ENCODE peak calls at places on chromosomes 3 and 15, in seven cellular contexts. F is fibroblast of the conjunctiva, G is posterior cingulate gyrus, H is RPMI8226, T is mesendoderm, K is progenitor cell of endocrine pancreas, Y is GOT3. Z is an unnamed sample.

GRCh38 chr3:96175500-96175899 is 638.9 kb upstream of the EPHA6 start:
- DNase-seq in F (no peak), G (no peak), H (no peak), T (no peak), K (no peak), Y (no peak), Z (no peak)

GRCh38 chr15:60397772-60398445 is at the start of gene ANXA2:
- DNase-seq in F (peak), G (no peak), H (peak), T (peak), K (peak), Y (peak), Z (peak)

GRCh38 chr3:12758025-12758830 is 831 bp downstream of the TMEM40 start:
- DNase-seq in F (peak), G (peak), H (no peak), T (no peak), K (no peak), Y (no peak), Z (no peak)

GRCh38 chr3:4887177-4887576 is 92.1 kb upstream of the BHLHE40 start:
- DNase-seq in F (no peak), G (no peak), H (no peak), T (no peak), K (no peak), Y (no peak), Z (no peak)

GRCh38 chr15:28931828-28932227 is 46.1 kb downstream of the APBA2 start:
- DNase-seq in F (no peak), G (peak), H (no peak), T (no peak), K (no peak), Y (no peak), Z (no peak)

GRCh38 chr15:92879949-92880725 is 20.0 kb upstream of the CHD2 start:
- DNase-seq in F (no peak), G (no peak), H (no peak), T (no peak), K (no peak), Y (no peak), Z (no peak)

GRCh38 chr15:41923424-41923999 is 29.7 kb upstream of the SPTBN5 start:
- DNase-seq in F (no peak), G (no peak), H (no peak), T (no peak), K (no peak), Y (no peak), Z (no peak)

GRCh38 chr15:80251505-80252280 is at the start of gene CTXND1:
- DNase-seq in F (no peak), G (peak), H (no peak), T (no peak), K (peak), Y (no peak), Z (peak)

GRCh38 chr3:71537211-71537611 is 46.3 kb downstream of the FOXP1 start:
- DNase-seq in F (peak), G (no peak), H (no peak), T (no peak), K (no peak), Y (peak), Z (no peak)

Z was measured in ecto neural progenitor cell.